ENCODE peak calls at places on chromosome 5, in four cellular contexts. K, D, T and U are unnamed samples.

GRCh38 chr5:140336388-140336787 is 10.0 kb downstream of the HBEGF start:
- DNase-seq in D (no peak), K (no peak), T (peak), U (peak)

GRCh38 chr5:134580001-134580460 is 52.6 kb downstream of the SAR1B start:
- DNase-seq in K (no peak), T (no peak), D (no peak), U (no peak)

GRCh38 chr5:112417931-112418358 is 1.1 kb downstream of the EPB41L4A start:
- DNase-seq in K (peak), T (peak), D (no peak), U (peak)

GRCh38 chr5:587403-587802 is 24.7 kb upstream of the CEP72 start:
- DNase-seq in D (no peak), K (no peak), T (no peak), U (no peak)

GRCh38 chr5:139709587-139710369 is 61.6 kb downstream of the CXXC5 start:
- DNase-seq in K (peak), D (no peak), T (peak), U (no peak)

GRCh38 chr5:139796061-139796806 is 626 bp downstream of the PSD2 start:
- DNase-seq in T (no peak), K (no peak), D (no peak), U (no peak)

GRCh38 chr5:91910247-91910646 is 527.1 kb upstream of the ARRDC3 start:
- DNase-seq in T (no peak), K (no peak), D (no peak), U (no peak)

GRCh38 chr5:179153921-179154345 is 93.8 kb downstream of the ZNF354C start:
- DNase-seq in K (no peak), D (no peak), T (no peak), U (no peak)

GRCh38 chr5:40904205-40904993 is 4.9 kb upstream of the C7 start:
- DNase-seq in K (no peak), D (peak), T (peak), U (peak)

GRCh38 chr5:20050262-20050661 is 62.3 kb upstream of the CDH18 start:
- DNase-seq in D (no peak), T (no peak), K (no peak), U (no peak)

GRCh38 chr5:92370032-92370431 is 986.9 kb upstream of the ARRDC3 start:
- DNase-seq in T (no peak), K (no peak), D (no peak), U (no peak)

GRCh38 chr5:87339986-87340385 is 72.3 kb downstream of the RASA1 start:
- DNase-seq in T (no peak), D (peak), K (no peak), U (no peak)

GRCh38 chr5:54363669-54364068 is 53.3 kb upstream of the ARL15 start:
- DNase-seq in K (no peak), D (no peak), T (no peak), U (peak)

GRCh38 chr5:72166070-72166979 is 59.0 kb downstream of the MAP1B start:
- DNase-seq in K (no peak), T (peak), D (no peak), U (peak)

GRCh38 chr5:168578006-168578405 is 1.2 kb downstream of the PANK3 start:
- DNase-seq in D (no peak), T (peak), K (no peak), U (peak)

GRCh38 chr5:65127181-65127901 is 354.4 kb downstream of the ADAMTS6 start:
- DNase-seq in D (no peak), K (no peak), T (peak), U (no peak)

GRCh38 chr5:5795074-5795779 is 372.8 kb downstream of the ICE1 start:
- DNase-seq in T (no peak), D (no peak), K (no peak), U (no peak)

GRCh38 chr5:135079760-135080159 is 45.7 kb upstream of the PITX1 start:
- DNase-seq in D (no peak), T (no peak), K (no peak), U (no peak)